ENCODE peak calls at places on chromosomes 4 and X, in eight cellular contexts. X, Y, Z, E, J, T, M and N are unnamed samples.

GRCh38 chr4:148437439-148437838 is 4.8 kb downstream of the NR3C2 start:
- DNase-seq in X (no peak), Y (no peak), Z (no peak), E (no peak), J (no peak), T (no peak), M (no peak), N (no peak)

GRCh38 chrX:154748712-154749339 is 2.1 kb downstream of the GAB3 start:
- DNase-seq in X (peak; percentile 67), Y (no peak), Z (peak; percentile 29), E (peak; percentile 50), J (peak; percentile 16), T (peak; percentile 90), M (peak; percentile 60), N (no peak)

GRCh38 chr4:12562476-12562875 is 921.7 kb downstream of the RAB28 start:
- DNase-seq in X (no peak), Y (no peak), Z (no peak), E (no peak), J (no peak), T (no peak), M (no peak), N (no peak)

GRCh38 chr4:150255610-150256580 is 177.7 kb downstream of the DCLK2 start:
- DNase-seq in X (no peak), Y (no peak), Z (no peak), E (no peak), J (no peak), T (no peak), M (no peak), N (no peak)

GRCh38 chrX:39414290-39414847 is 613.1 kb downstream of the MID1IP1 start:
- DNase-seq in X (no peak), Y (no peak), Z (no peak), E (no peak), J (no peak), T (no peak), M (no peak), N (no peak)

GRCh38 chr4:88731359-88731758 is 33.7 kb upstream of the NAP1L5 start:
- DNase-seq in X (no peak), Y (no peak), Z (no peak), E (no peak), J (no peak), T (no peak), M (no peak), N (no peak)

GRCh38 chr4:46425775-46426400 is 36.0 kb upstream of the GABRA2 start:
- DNase-seq in X (peak; percentile 92), Y (no peak), Z (no peak), E (no peak), J (no peak), T (no peak), M (no peak), N (no peak)

GRCh38 chr4:4260185-4260751 is 12.2 kb upstream of the TMEM128 start:
- DNase-seq in X (peak; percentile 89), Y (no peak), Z (peak; percentile 40), E (peak; percentile 52), J (no peak), T (no peak), M (no peak), N (peak; percentile 56)

GRCh38 chr4:144338148-144338547 is 197.6 kb upstream of the GYPA start:
- DNase-seq in X (peak; percentile 52), Y (no peak), Z (no peak), E (no peak), J (no peak), T (no peak), M (no peak), N (no peak)